ENCODE peak calls at places on chromosomes 11 and 22, in nine cellular contexts. B, U, X, Y, N, L, M, E and D are unnamed samples.

GRCh38 chr11:118841469-118842222 is 42.0 kb upstream of the CXCR5 start:
- DNase-seq in M (peak; percentile 2), Y (no peak), U (no peak), E (no peak), X (no peak), N (no peak), B (peak; percentile 57), L (no peak), D (no peak)

GRCh38 chr11:57073121-57073520 is 84.4 kb downstream of the OR5AK2 start:
- DNase-seq in U (no peak), N (no peak), L (no peak), E (no peak), M (no peak), B (no peak), Y (no peak), X (no peak), D (peak; percentile 25)

GRCh38 chr11:86064236-86064803 is 4.6 kb downstream of the PICALM start:
- DNase-seq in L (no peak), E (no peak), Y (no peak), X (no peak), U (no peak), B (no peak), M (no peak), N (no peak), D (no peak)

GRCh38 chr11:32658639-32659406 is 75.2 kb downstream of the EIF3M start:
- DNase-seq in N (no peak), L (no peak), B (no peak), M (no peak), Y (no peak), U (no peak), E (no peak), X (no peak), D (no peak)

GRCh38 chr11:2303627-2304155 is 1.9 kb downstream of the TSPAN32 start:
- DNase-seq in B (no peak), M (no peak), N (peak; percentile 23), E (no peak), L (no peak), Y (peak; percentile 55), X (peak; percentile 80), U (no peak), D (no peak)

GRCh38 chr11:58813693-58814092 is 30.8 kb downstream of the GLYATL2 start:
- DNase-seq in U (no peak), X (no peak), E (no peak), M (no peak), B (no peak), N (no peak), L (no peak), Y (no peak), D (no peak)

GRCh38 chr22:27413702-27414101 is 387.9 kb downstream of the MN1 start:
- DNase-seq in N (no peak), E (no peak), M (no peak), L (no peak), Y (no peak), U (no peak), B (no peak), X (no peak), D (no peak)

GRCh38 chr11:102393272-102393730 is 46.3 kb downstream of the BIRC2 start:
- DNase-seq in X (no peak), B (no peak), E (no peak), Y (no peak), U (no peak), L (no peak), M (no peak), N (no peak), D (no peak)

GRCh38 chr11:2576116-2576515 is 123.7 kb downstream of the KCNQ1OT1 start:
- DNase-seq in B (no peak), U (no peak), M (no peak), N (no peak), E (no peak), X (peak; percentile 83), L (no peak), Y (peak; percentile 3), D (no peak)

GRCh38 chr22:35440129-35440528 is 40.2 kb downstream of the MCM5 start:
- DNase-seq in E (no peak), M (no peak), L (no peak), N (no peak), B (no peak), Y (no peak), U (no peak), X (no peak), D (no peak)

GRCh38 chr11:119618208-119618909 is 110.6 kb downstream of the NECTIN1 start:
- DNase-seq in M (no peak), E (no peak), B (no peak), Y (peak; percentile 33), U (no peak), N (no peak), L (no peak), X (peak; percentile 89), D (no peak)

GRCh38 chr11:96246718-96247540 is 96.1 kb downstream of the MAML2 start:
- DNase-seq in N (no peak), B (no peak), U (no peak), E (no peak), X (no peak), L (peak; percentile 46), Y (no peak), M (no peak), D (peak; percentile 55)

GRCh38 chr11:119590651-119591308 is 138.2 kb downstream of the NECTIN1 start:
- DNase-seq in U (no peak), E (no peak), M (no peak), N (peak; percentile 80), Y (no peak), L (no peak), B (no peak), X (no peak), D (no peak)

GRCh38 chr11:76307416-76307815 is 73.5 kb downstream of the THAP12 start:
- DNase-seq in U (no peak), M (no peak), X (no peak), B (no peak), L (no peak), E (no peak), Y (peak; percentile 35), N (no peak), D (no peak)

GRCh38 chr11:16809901-16810668 is 71.6 kb downstream of the C11orf58 start:
- DNase-seq in B (no peak), U (no peak), M (no peak), E (no peak), N (no peak), Y (peak; percentile 71), X (peak; percentile 89), L (no peak), D (no peak)

GRCh38 chr11:67083786-67084366 is 27.2 kb downstream of the RHOD start:
- DNase-seq in X (no peak), Y (no peak), N (no peak), E (no peak), U (no peak), B (no peak), M (no peak), L (no peak), D (no peak)

GRCh38 chr22:45585437-45585755 is 82.7 kb downstream of the FBLN1 start:
- DNase-seq in E (no peak), Y (peak; percentile 55), B (no peak), X (no peak), U (no peak), N (no peak), L (no peak), M (no peak), D (peak; percentile 45)

GRCh38 chr11:63502252-63502820 is 3.5 kb upstream of the LGALS12 start:
- DNase-seq in B (no peak), E (no peak), L (no peak), Y (no peak), X (no peak), N (no peak), U (no peak), M (no peak), D (no peak)

GRCh38 chr22:36383110-36383581 is 4.6 kb downstream of the MYH9 start:
- DNase-seq in X (no peak), M (no peak), L (no peak), B (peak; percentile 80), U (no peak), N (no peak), E (no peak), Y (no peak), D (peak; percentile 82)

GRCh38 chr11:69524291-69524882 is 42.9 kb downstream of the LINC01488 start:
- DNase-seq in U (no peak), E (no peak), Y (no peak), N (peak; percentile 65), L (no peak), M (no peak), B (no peak), X (no peak), D (peak; percentile 60)

GRCh38 chr22:37639771-37640590 is 512 bp downstream of the SH3BP1 start:
- DNase-seq in M (no peak), N (peak; percentile 56), L (no peak), U (no peak), Y (no peak), B (peak; percentile 43), E (no peak), X (no peak), D (no peak)